ENCODE peak calls at places on chromosomes 4 and X, in five cellular contexts. O is astrocyte, T is T-helper 17 cell, Q is osteocyte, P is A549. U is an unnamed sample.

GRCh38 chr4:115113382-115114106 is at the start of gene NDST4:
- DNase-seq in Q (no peak), O (peak; percentile 77), T (no peak), P (peak; percentile 6), U (no peak)

GRCh38 chr4:89298160-89298559 is 9.4 kb downstream of the GPRIN3 start:
- DNase-seq in P (no peak), T (no peak), Q (no peak), O (no peak), U (no peak)

GRCh38 chr4:123479944-123480343 is 83.3 kb downstream of the SPRY1 start:
- DNase-seq in O (no peak), Q (no peak), T (no peak), P (peak; percentile 3), U (peak; percentile 67)

GRCh38 chr4:176547005-176547404 is 227.2 kb downstream of the SPCS3 start:
- DNase-seq in Q (no peak), P (no peak), O (peak; percentile 86), T (no peak), U (no peak)

GRCh38 chr4:15868065-15868464 is 70.5 kb downstream of the FGFBP1 start:
- DNase-seq in P (peak; percentile 27), O (peak; percentile 32), T (no peak), Q (no peak), U (peak; percentile 64)

GRCh38 chrX:152821145-152821765 is 9.3 kb downstream of the CETN2 start:
- DNase-seq in Q (no peak), P (peak; percentile 54), T (no peak), O (no peak), U (peak; percentile 41)

GRCh38 chr4:169272265-169272886 is 1.6 kb upstream of the SH3RF1 start:
- DNase-seq in P (no peak), Q (no peak), T (no peak), O (peak; percentile 81), U (no peak)

GRCh38 chr4:105092356-105092755 is 54.3 kb upstream of the TET2 start:
- DNase-seq in Q (no peak), O (peak; percentile 88), P (no peak), T (no peak), U (no peak)

GRCh38 chr4:87937523-87937922 is 38.0 kb upstream of the SPP1 start:
- DNase-seq in Q (no peak), P (no peak), T (no peak), O (no peak), U (no peak)

GRCh38 chr4:150725957-150726523 is 144.1 kb downstream of the MAB21L2 start:
- DNase-seq in T (no peak), Q (no peak), O (no peak), P (no peak), U (no peak)

GRCh38 chr4:77833158-77833724 is 14.1 kb upstream of the CNOT6L start:
- DNase-seq in P (no peak), O (no peak), Q (no peak), T (no peak), U (no peak)

GRCh38 chr4:2041234-2042130 is 17.6 kb upstream of the NAT8L start:
- DNase-seq in T (peak; percentile 71), Q (peak; percentile 93), O (peak; percentile 13), P (peak; percentile 80), U (peak; percentile 91)

GRCh38 chr4:176789955-176790354 is 2.8 kb downstream of the VEGFC start:
- DNase-seq in O (peak; percentile 56), Q (no peak), T (no peak), P (peak; percentile 70), U (peak; percentile 40)

GRCh38 chr4:2058264-2059033 is 678 bp upstream of the NAT8L start:
- DNase-seq in P (no peak), O (no peak), T (no peak), Q (no peak), U (peak; percentile 60)

GRCh38 chr4:168830777-168831512 is 179.1 kb downstream of the CBR4 start:
- DNase-seq in O (no peak), P (no peak), Q (no peak), T (no peak), U (peak; percentile 35)

GRCh38 chrX:100207331-100208024 is 202.6 kb downstream of the PCDH19 start:
- DNase-seq in O (no peak), T (no peak), Q (no peak), P (no peak), U (peak; percentile 11)

GRCh38 chr4:108846568-108846967 is 83.7 kb upstream of the ETNPPL start:
- DNase-seq in Q (no peak), P (no peak), O (no peak), T (no peak), U (no peak)

GRCh38 chrX:49282647-49283011 is 13.0 kb downstream of the PPP1R3F start:
- DNase-seq in P (peak; percentile 38), O (peak; percentile 8), Q (no peak), T (no peak), U (peak; percentile 20)

GRCh38 chrX:50073601-50074000 is 127.2 kb downstream of the AKAP4 start:
- DNase-seq in T (no peak), Q (no peak), P (no peak), O (no peak), U (no peak)

GRCh38 chr4:130336585-130337217 is 1240.7 kb downstream of the C4orf33 start:
- DNase-seq in O (peak; percentile 9), T (no peak), P (peak; percentile 16), Q (no peak), U (peak; percentile 27)

GRCh38 chr4:156792462-156793085 is 179.0 kb downstream of the PDGFC start:
- DNase-seq in P (no peak), O (peak; percentile 65), T (no peak), Q (no peak), U (no peak)

GRCh38 chr4:113919145-113919544 is 60.3 kb downstream of the ARSJ start:
- DNase-seq in O (no peak), P (no peak), Q (no peak), T (no peak), U (no peak)

GRCh38 chr4:20181926-20182325 is 69.8 kb upstream of the SLIT2 start:
- DNase-seq in Q (no peak), P (no peak), T (no peak), O (peak; percentile 31), U (no peak)

GRCh38 chrX:150100261-150100660 is 162.0 kb upstream of the EOLA2 start:
- DNase-seq in T (no peak), P (no peak), O (peak; percentile 78), Q (no peak), U (no peak)